ENCODE peak calls at places on chromosomes 12 and 14, in eight cellular contexts. P is breast epithelium, U is Peyer's patch, X is uterus, S is stomach, D is A549, G is sigmoid colon, T is spleen. N is an unnamed sample.

GRCh38 chr12:45725631-45726593 is 3.6 kb upstream of the ARID2 start:
- DNase-seq in P (no peak), U (peak), X (no peak), S (no peak), D (peak), G (no peak), T (peak), N (peak)

GRCh38 chr12:55718650-55719275 is 1.4 kb upstream of the RDH5 start:
- DNase-seq in P (no peak), U (no peak), X (no peak), S (no peak), D (no peak), G (no peak), T (peak), N (no peak)

GRCh38 chr12:45349911-45350310 is 134.0 kb downstream of the ANO6 start:
- DNase-seq in P (no peak), U (no peak), X (no peak), S (no peak), D (no peak), G (no peak), T (no peak), N (no peak)

GRCh38 chr12:110256780-110257431 is 24.1 kb upstream of the ATP2A2 start:
- DNase-seq in P (no peak), U (no peak), X (no peak), S (peak), D (no peak), G (peak), T (no peak), N (no peak)

GRCh38 chr12:129821964-129822363 is 81.9 kb downstream of the TMEM132D start:
- DNase-seq in P (no peak), U (no peak), X (no peak), S (no peak), D (no peak), G (no peak), T (no peak), N (no peak)

GRCh38 chr12:18591473-18591872 is 146.3 kb downstream of the PLCZ1 start:
- DNase-seq in P (no peak), U (no peak), X (no peak), S (no peak), D (no peak), G (no peak), T (no peak), N (no peak)

GRCh38 chr14:21825147-21825743 is 151.6 kb upstream of the OR4E1 start:
- DNase-seq in P (no peak), U (no peak), X (no peak), S (no peak), D (peak), G (no peak), T (no peak), N (peak)

GRCh38 chr14:29085546-29085945 is 319.0 kb downstream of the FOXG1 start:
- DNase-seq in P (no peak), U (no peak), X (no peak), S (no peak), D (peak), G (no peak), T (no peak), N (no peak)

GRCh38 chr14:52078093-52078492 is 9.2 kb upstream of the NID2 start:
- DNase-seq in P (no peak), U (no peak), X (no peak), S (no peak), D (no peak), G (no peak), T (no peak), N (no peak)

GRCh38 chr12:127205781-127206535 is 1061.0 kb upstream of the TMEM132C start:
- DNase-seq in P (no peak), U (no peak), X (no peak), S (no peak), D (no peak), G (no peak), T (no peak), N (no peak)

GRCh38 chr12:75650989-75651695 is 139.7 kb upstream of the KRR1 start:
- DNase-seq in P (no peak), U (no peak), X (no peak), S (no peak), D (no peak), G (no peak), T (no peak), N (no peak)

GRCh38 chr12:131090254-131091210 is 136.8 kb downstream of the ADGRD1 start:
- DNase-seq in P (no peak), U (no peak), X (peak), S (no peak), D (no peak), G (peak), T (peak), N (no peak)

GRCh38 chr12:22702690-22703089 is 77.7 kb downstream of the ETNK1 start:
- DNase-seq in P (no peak), U (no peak), X (no peak), S (no peak), D (no peak), G (no peak), T (no peak), N (no peak)

GRCh38 chr12:51820721-51821422 is 27.6 kb downstream of the FIGNL2 start:
- DNase-seq in P (no peak), U (peak), X (peak), S (peak), D (peak), G (no peak), T (peak), N (peak)

GRCh38 chr12:19008102-19008501 is 121.4 kb upstream of the PLEKHA5 start:
- DNase-seq in P (no peak), U (no peak), X (no peak), S (no peak), D (no peak), G (no peak), T (no peak), N (no peak)

GRCh38 chr14:32509632-32510187 is 180.6 kb downstream of the AKAP6 start:
- DNase-seq in P (no peak), U (no peak), X (peak), S (peak), D (peak), G (peak), T (no peak), N (no peak)
- TF ChIP-seq POLR2A in P (peak), U (no peak), X (no peak), S (no peak), D (no peak), G (no peak), T (no peak), N (no peak)

GRCh38 chr12:47038270-47038748 is 41.1 kb upstream of the PCED1B start:
- DNase-seq in P (no peak), U (no peak), X (no peak), S (no peak), D (peak), G (no peak), T (no peak), N (no peak)
- TF ChIP-seq POLR2A in P (no peak), U (no peak), X (no peak), S (no peak), D (no peak), G (no peak), T (no peak), N (peak)

GRCh38 chr12:121357331-121357730 is 5.1 kb upstream of the ANAPC5 start:
- DNase-seq in P (no peak), U (no peak), X (no peak), S (no peak), D (no peak), G (no peak), T (no peak), N (no peak)

GRCh38 chr12:121346747-121347146 is 5.5 kb downstream of the ANAPC5 start:
- DNase-seq in P (no peak), U (no peak), X (no peak), S (no peak), D (no peak), G (no peak), T (no peak), N (no peak)

GRCh38 chr12:121356657-121357056 is 4.4 kb upstream of the ANAPC5 start:
- DNase-seq in P (no peak), U (no peak), X (no peak), S (no peak), D (no peak), G (no peak), T (no peak), N (no peak)

GRCh38 chr12:121355818-121356217 is 3.6 kb upstream of the ANAPC5 start:
- DNase-seq in P (no peak), U (no peak), X (no peak), S (no peak), D (no peak), G (no peak), T (no peak), N (no peak)

GRCh38 chr12:121352053-121353018 is at the start of gene ANAPC5:
- DNase-seq in P (peak), U (peak), X (peak), S (peak), D (peak), G (peak), T (peak), N (peak)
- TF ChIP-seq POLR2A in P (peak), U (peak), X (peak), S (no peak), D (peak), G (peak), T (peak), N (peak)

GRCh38 chr12:71439613-71440392 is at the start of gene LGR5:
- DNase-seq in P (no peak), U (no peak), X (no peak), S (no peak), D (no peak), G (no peak), T (peak), N (no peak)
- TF ChIP-seq POLR2A in P (no peak), U (no peak), X (no peak), S (no peak), D (no peak), G (no peak), T (no peak), N (no peak)

DNA sequence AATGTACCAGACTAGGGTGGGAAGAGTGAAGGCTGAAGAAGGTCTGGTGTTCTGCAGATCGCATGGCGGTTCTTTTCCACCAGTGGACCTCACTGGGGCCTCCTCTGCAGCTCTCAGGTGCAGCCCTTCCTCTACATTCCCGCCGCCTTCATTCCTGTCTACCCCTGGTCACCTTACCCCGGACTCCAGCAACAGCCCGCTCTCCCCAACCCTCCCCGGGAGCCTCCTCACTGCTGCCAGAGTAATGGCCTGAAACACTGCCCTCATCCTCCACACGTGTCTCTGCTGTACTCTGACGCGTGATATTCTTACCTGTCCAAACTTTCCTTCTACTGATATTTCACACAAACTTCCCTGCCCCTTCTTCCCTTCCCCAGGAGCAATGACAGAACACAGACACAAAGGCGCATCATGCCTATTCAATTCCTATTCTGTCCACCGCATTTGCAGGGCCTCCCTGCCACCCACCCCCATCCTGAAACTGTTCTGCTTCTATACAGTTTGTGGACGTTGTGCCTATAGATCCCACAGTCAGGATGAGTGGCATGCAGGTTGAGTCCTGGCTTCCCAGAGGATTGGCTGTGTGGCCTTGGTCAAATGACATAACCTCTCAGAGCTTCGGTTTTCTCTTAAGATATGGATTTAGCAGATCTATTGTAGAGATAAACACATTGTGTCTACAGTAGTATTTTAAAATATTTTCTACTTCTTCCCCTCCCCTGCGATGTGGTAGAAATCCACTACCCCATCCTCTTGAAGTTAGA is 1.7 kb upstream of the NUAK1 start:
- DNase-seq in P (no peak), U (no peak), X (no peak), S (no peak), D (no peak), G (no peak), T (no peak), N (no peak)
- TF ChIP-seq POLR2A in P (no peak), U (no peak), X (no peak), S (no peak), D (peak), G (no peak), T (no peak), N (no peak)

GRCh38 chr14:73640796-73641195 is 4.0 kb upstream of the DNAL1 start:
- DNase-seq in P (no peak), U (no peak), X (no peak), S (no peak), D (no peak), G (no peak), T (no peak), N (no peak)

GRCh38 chr14:73645248-73645610 is 443 bp downstream of the DNAL1 start:
- DNase-seq in P (no peak), U (no peak), X (no peak), S (no peak), D (no peak), G (no peak), T (no peak), N (peak)

DNA sequence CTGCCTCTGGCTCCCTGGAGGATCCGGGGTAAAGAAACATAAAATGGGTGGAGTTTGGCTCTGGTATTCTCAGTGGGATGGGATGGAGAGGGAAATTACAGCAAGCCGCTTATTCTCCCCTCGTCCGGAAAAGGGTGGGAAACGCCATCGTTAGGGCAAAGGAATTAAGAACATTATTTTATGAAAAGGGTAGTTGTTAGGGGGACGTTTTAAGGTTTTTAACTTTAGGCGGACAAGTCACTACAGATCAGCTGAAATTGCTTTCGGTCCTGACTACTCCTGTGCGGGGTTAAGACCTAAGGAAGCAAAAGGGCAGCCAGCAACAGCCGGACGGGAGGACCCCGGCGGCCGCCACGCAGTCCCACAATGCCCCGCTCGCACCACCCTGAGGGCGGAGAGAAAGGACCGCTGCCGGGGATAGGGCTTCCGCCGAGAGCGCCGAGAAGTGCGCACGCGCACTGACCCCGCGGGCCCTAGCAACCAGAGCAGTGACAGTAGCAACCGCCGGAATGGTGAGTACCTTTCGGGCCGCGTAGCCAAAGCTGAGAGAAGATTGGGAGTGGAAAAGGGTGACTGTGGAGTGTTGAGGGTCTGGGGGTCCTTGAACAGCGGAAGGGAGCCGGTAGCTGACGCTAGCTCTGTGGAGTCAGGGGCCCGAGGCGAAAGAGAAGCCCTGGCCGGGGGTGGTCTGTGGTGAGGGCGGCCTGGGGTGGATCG is at the start of gene DNAL1:
- DNase-seq in P (peak), U (peak), X (peak), S (peak), D (peak), G (peak), T (peak), N (peak)
- TF ChIP-seq POLR2A in P (no peak), U (peak), X (peak), S (no peak), D (peak), G (peak), T (peak), N (peak)

N was measured in erythroblast.